ENCODE peak calls at places on chromosomes 3 and 15, in four cellular contexts. Q, F, I and V are unnamed samples.

GRCh38 chr3:169243122-169243521 is 420.4 kb downstream of the MECOM start:
- DNase-seq in Q (no peak), F (no peak), I (no peak), V (no peak)

GRCh38 chr3:127768346-127769008 is 53.8 kb downstream of the MGLL start:
- DNase-seq in Q (peak; percentile 62), F (no peak), I (no peak), V (no peak)

GRCh38 chr15:67124911-67125588 is 59.6 kb downstream of the SMAD3 start:
- DNase-seq in Q (no peak), F (no peak), I (no peak), V (no peak)

GRCh38 chr15:52118969-52119749 is 6.6 kb upstream of the BCL2L10 start:
- DNase-seq in Q (no peak), F (no peak), I (no peak), V (no peak)

GRCh38 chr15:82710208-82710555 is 507 bp upstream of the AP3B2 start:
- DNase-seq in Q (no peak), F (no peak), I (no peak), V (no peak)

GRCh38 chr15:101315736-101316135 is 20.7 kb upstream of the SNRPA1 start:
- DNase-seq in Q (no peak), F (no peak), I (no peak), V (no peak)

GRCh38 chr15:35445891-35446290 is 100.1 kb downstream of the DPH6 start:
- DNase-seq in Q (no peak), F (no peak), I (no peak), V (no peak)

GRCh38 chr3:187750513-187751123 is 5.3 kb upstream of the BCL6 start:
- DNase-seq in Q (peak; percentile 51), F (no peak), I (no peak), V (no peak)

GRCh38 chr3:63661242-63661641 is 8.8 kb downstream of the SNTN start:
- DNase-seq in Q (no peak), F (no peak), I (no peak), V (no peak)

GRCh38 chr3:160448845-160449659 is 534 bp downstream of the TRIM59 start:
- DNase-seq in Q (no peak), F (peak; percentile 72), I (peak; percentile 45), V (no peak)

GRCh38 chr3:126540342-126540849 is 16.4 kb downstream of the CHST13 start:
- DNase-seq in Q (peak; percentile 47), F (peak; percentile 24), I (no peak), V (peak; percentile 29)

GRCh38 chr3:46496745-46497555 is 826 bp upstream of the RTP3 start:
- DNase-seq in Q (no peak), F (no peak), I (no peak), V (no peak)

GRCh38 chr3:14379842-14380241 is 22.6 kb upstream of the SLC6A6 start:
- DNase-seq in Q (no peak), F (no peak), I (no peak), V (no peak)

GRCh38 chr3:140736863-140737460 is 59.1 kb downstream of the TRIM42 start:
- DNase-seq in Q (peak; percentile 25), F (peak; percentile 73), I (peak; percentile 25), V (no peak)

GRCh38 chr15:65801229-65801813 is 9.2 kb upstream of the DENND4A start:
- DNase-seq in Q (no peak), F (no peak), I (no peak), V (no peak)

GRCh38 chr3:8954938-8955763 is 8.1 kb downstream of the RAD18 start:
- DNase-seq in Q (no peak), F (no peak), I (no peak), V (no peak)

GRCh38 chr3:129277829-129278271 is 820 bp upstream of the HMCES start:
- DNase-seq in Q (no peak), F (no peak), I (no peak), V (no peak)

GRCh38 chr3:88725440-88725839 is 382.0 kb upstream of the EPHA3 start:
- DNase-seq in Q (no peak), F (no peak), I (no peak), V (no peak)

GRCh38 chr3:159025733-159026132 is 223.9 kb downstream of the MFSD1 start:
- DNase-seq in Q (no peak), F (no peak), I (no peak), V (no peak)

GRCh38 chr3:187954486-187955075 is 199.4 kb upstream of the LPP start:
- DNase-seq in Q (no peak), F (no peak), I (no peak), V (no peak)

GRCh38 chr3:45551214-45552010 is 43.1 kb upstream of the LIMD1 start:
- DNase-seq in Q (no peak), F (peak; percentile 81), I (no peak), V (peak; percentile 75)

GRCh38 chr15:92095691-92096090 is 242.2 kb downstream of the SLCO3A1 start:
- DNase-seq in Q (no peak), F (no peak), I (no peak), V (no peak)

GRCh38 chr3:190258634-190259033 is 63.6 kb downstream of the CLDN1 start:
- DNase-seq in Q (no peak), F (no peak), I (peak; percentile 0), V (no peak)

GRCh38 chr3:18351823-18352744 is 73.1 kb downstream of the SATB1 start:
- DNase-seq in Q (peak; percentile 29), F (no peak), I (no peak), V (no peak)

GRCh38 chr3:188720215-188720614 is 451.6 kb upstream of the TPRG1 start:
- DNase-seq in Q (no peak), F (no peak), I (no peak), V (no peak)

GRCh38 chr3:63967675-63968611 is 55.4 kb downstream of the PSMD6 start:
- DNase-seq in Q (peak; percentile 62), F (no peak), I (peak; percentile 42), V (no peak)

GRCh38 chr15:71581406-71581930 is 228.9 kb upstream of the NR2E3 start:
- DNase-seq in Q (no peak), F (no peak), I (no peak), V (no peak)

GRCh38 chr3:170346481-170347125 is 10.9 kb upstream of the SKIL start:
- DNase-seq in Q (no peak), F (no peak), I (no peak), V (no peak)

DNA sequence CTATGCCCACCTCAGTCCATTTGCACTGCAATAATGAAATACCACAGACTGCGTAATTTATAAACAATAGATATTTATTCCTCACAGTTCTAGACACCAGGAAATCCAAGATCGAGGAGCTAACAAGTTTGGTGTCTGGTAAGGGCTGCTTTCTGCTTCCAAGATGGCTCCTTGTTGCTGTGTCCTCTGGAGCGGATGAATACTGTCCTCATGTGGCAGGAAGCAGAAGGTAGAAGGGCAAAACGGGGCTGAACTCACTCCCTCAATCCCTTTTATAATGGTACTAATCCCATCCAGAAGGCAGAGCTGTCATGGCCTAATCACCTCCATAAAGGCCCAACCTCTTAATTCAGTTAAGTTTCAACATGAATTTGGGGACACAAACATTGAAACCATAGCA is 75.3 kb downstream of the P2RY1 start:
- DNase-seq in Q (no peak), F (no peak), I (no peak), V (no peak)
- H3K27ac ChIP-seq in Q (no peak overlapping the region), F (peak overlapping the region; percentile 38), I (no peak overlapping the region), V (no peak overlapping the region)

DNA sequence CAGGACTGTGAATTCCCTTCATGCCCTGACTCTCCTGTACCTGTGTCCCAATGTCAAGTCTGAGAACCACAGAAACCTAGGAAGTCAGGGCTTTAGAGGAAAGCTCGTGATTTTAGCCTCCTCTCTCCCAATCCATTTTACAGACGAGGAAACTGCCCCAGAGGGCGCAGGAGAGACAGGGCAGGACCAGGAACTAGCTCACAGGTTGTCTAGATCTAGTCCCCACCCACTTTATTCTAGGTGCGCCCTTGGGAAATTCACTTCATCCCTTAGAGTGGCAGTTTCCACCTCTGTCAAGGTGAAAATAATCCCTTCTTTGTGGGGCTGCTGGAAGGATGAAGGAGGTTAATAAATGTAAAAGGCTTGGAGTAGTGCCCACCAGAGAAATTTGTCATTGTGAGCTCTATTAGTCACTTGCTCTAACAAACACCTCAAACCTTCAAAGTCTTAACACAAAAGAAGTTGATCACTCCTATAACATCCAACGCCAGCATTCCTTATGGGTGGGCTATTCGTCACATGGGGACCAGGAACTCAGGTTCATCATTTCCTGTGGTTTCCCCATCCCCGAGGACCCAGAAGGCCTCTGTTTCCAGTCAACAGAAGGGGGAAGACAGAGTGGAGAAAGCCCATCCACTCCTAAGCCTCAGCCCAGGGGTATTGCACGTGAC is 282.3 kb downstream of the XXYLT1 start:
- DNase-seq in Q (no peak), F (no peak), I (no peak), V (no peak)
- H3K27ac ChIP-seq in Q (no peak overlapping the region), F (no peak overlapping the region), I (no peak overlapping the region), V (no peak overlapping the region)

GRCh38 chr3:48897401-48898376 is 993 bp downstream of the SLC25A20 start:
- DNase-seq in Q (no peak), F (no peak), I (no peak), V (no peak)

GRCh38 chr3:48896991-48897390 is 1.7 kb downstream of the SLC25A20 start:
- DNase-seq in Q (no peak), F (no peak), I (no peak), V (no peak)

GRCh38 chr3:48898383-48899234 is at the start of gene SLC25A20:
- DNase-seq in Q (peak; percentile 95), F (peak; percentile 97), I (peak; percentile 84), V (peak; percentile 52)

DNA sequence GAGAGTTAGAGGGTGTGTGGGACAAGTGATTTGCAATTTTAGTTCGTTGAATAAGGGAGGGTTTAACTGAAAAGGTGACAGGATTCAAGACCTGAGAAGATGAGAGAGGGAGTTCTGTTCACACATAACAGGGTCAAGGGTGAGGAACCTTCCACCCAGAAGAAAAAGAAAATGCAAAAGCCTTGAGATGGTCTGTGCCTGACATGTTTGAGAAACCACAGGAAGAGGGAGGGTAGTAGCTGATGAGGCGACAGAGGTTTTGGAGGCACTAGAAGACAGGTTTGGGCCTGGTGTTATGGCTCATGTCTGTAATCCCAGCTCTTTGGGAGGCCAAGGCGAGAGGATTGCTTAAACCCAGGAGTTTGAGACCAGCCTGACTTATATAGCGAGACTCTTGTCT is 616 bp upstream of the SLC25A20 start:
- DNase-seq in Q (no peak), F (no peak), I (no peak), V (no peak)
- H3K27ac ChIP-seq in Q (peak overlapping the region; percentile 87), F (peak overlapping the region; percentile 87), I (no peak overlapping the region), V (no peak overlapping the region)

GRCh38 chr3:65408531-65409181 is 630.1 kb downstream of the MAGI1 start:
- DNase-seq in Q (no peak), F (no peak), I (no peak), V (no peak)

GRCh38 chr3:65411367-65411766 is 627.4 kb downstream of the MAGI1 start:
- DNase-seq in Q (no peak), F (no peak), I (no peak), V (no peak)

DNA sequence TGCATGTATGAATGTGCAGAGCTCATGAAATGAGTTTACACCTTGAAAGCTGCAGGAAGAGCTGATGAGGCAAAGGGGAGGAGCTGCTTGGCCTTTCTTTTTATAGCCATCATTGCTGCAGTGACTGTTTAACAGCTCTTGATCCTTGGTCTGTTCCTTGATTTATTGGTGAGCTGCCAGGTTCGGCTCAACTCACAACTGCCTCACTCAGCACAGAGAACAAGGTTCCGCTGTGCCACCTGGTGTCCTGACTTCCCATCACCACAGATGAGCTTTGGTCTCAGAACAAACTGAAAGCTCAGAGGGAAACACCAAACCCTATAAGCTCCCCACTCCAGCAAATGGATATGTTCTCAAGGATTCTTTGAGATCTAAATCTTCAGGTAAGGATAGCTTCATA is 626.1 kb downstream of the MAGI1 start:
- DNase-seq in Q (peak; percentile 56), F (no peak), I (peak; percentile 33), V (no peak)
- H3K27ac ChIP-seq in Q (no peak overlapping the region), F (peak overlapping the region; percentile 55), I (no peak overlapping the region), V (no peak overlapping the region)

GRCh38 chr15:89781891-89782618 is 5.9 kb downstream of the MESP2 start:
- DNase-seq in Q (no peak), F (no peak), I (no peak), V (no peak)
- H3K27ac ChIP-seq in Q (no peak overlapping the region), F (no peak overlapping the region), I (no peak overlapping the region), V (no peak overlapping the region)